ENCODE peak calls at places on chromosomes 12 and 14, in six cellular contexts. One of them, this sample, is unnamed.

GRCh38 chr12:124847113-124847512 is 16.6 kb downstream of the SCARB1 start:
- DNase-seq in stimulated activated CD4-positive, alpha-beta T cell treated with anti-CD3 and anti-CD28 coated beads, Interleukin-12 subunit alpha, Interleukin-12 subunit beta, amount 100 ng/mL, for 4 hours: no peak
- DNase-seq in AG08395: no peak
- DNase-seq in retinal pigment epithelial cell: peak; percentile 61
- DNase-seq in stromal cell of bone marrow: no peak
- DNase-seq in fibroblast of pulmonary artery: no peak
- DNase-seq in this sample: no peak

GRCh38 chr14:50260511-50260910 is 29.1 kb upstream of the SOS2 start:
- DNase-seq in fibroblast of pulmonary artery: peak; percentile 68
- DNase-seq in stimulated activated CD4-positive, alpha-beta T cell treated with anti-CD3 and anti-CD28 coated beads, Interleukin-12 subunit alpha, Interleukin-12 subunit beta, amount 100 ng/mL, for 4 hours: no peak
- DNase-seq in AG08395: peak; percentile 46
- DNase-seq in retinal pigment epithelial cell: no peak
- DNase-seq in stromal cell of bone marrow: peak; percentile 27
- DNase-seq in this sample: no peak

GRCh38 chr12:70598467-70599194 is 38.6 kb downstream of the PTPRB start:
- DNase-seq in stromal cell of bone marrow: no peak
- DNase-seq in AG08395: no peak
- DNase-seq in retinal pigment epithelial cell: peak; percentile 46
- DNase-seq in stimulated activated CD4-positive, alpha-beta T cell treated with anti-CD3 and anti-CD28 coated beads, Interleukin-12 subunit alpha, Interleukin-12 subunit beta, amount 100 ng/mL, for 4 hours: no peak
- DNase-seq in fibroblast of pulmonary artery: peak; percentile 75
- DNase-seq in this sample: no peak

GRCh38 chr12:112261559-112261958 is 120.7 kb downstream of the HECTD4 start:
- DNase-seq in stimulated activated CD4-positive, alpha-beta T cell treated with anti-CD3 and anti-CD28 coated beads, Interleukin-12 subunit alpha, Interleukin-12 subunit beta, amount 100 ng/mL, for 4 hours: no peak
- DNase-seq in stromal cell of bone marrow: no peak
- DNase-seq in AG08395: no peak
- DNase-seq in fibroblast of pulmonary artery: peak; percentile 4
- DNase-seq in retinal pigment epithelial cell: no peak
- DNase-seq in this sample: no peak

GRCh38 chr14:74573421-74574091 is 38.5 kb downstream of the LTBP2 start:
- DNase-seq in retinal pigment epithelial cell: no peak
- DNase-seq in AG08395: no peak
- DNase-seq in stimulated activated CD4-positive, alpha-beta T cell treated with anti-CD3 and anti-CD28 coated beads, Interleukin-12 subunit alpha, Interleukin-12 subunit beta, amount 100 ng/mL, for 4 hours: no peak
- DNase-seq in stromal cell of bone marrow: no peak
- DNase-seq in fibroblast of pulmonary artery: no peak
- DNase-seq in this sample: no peak

GRCh38 chr12:116693259-116694227 is 44.3 kb downstream of the SPRING1 start:
- DNase-seq in AG08395: no peak
- DNase-seq in stimulated activated CD4-positive, alpha-beta T cell treated with anti-CD3 and anti-CD28 coated beads, Interleukin-12 subunit alpha, Interleukin-12 subunit beta, amount 100 ng/mL, for 4 hours: no peak
- DNase-seq in stromal cell of bone marrow: no peak
- DNase-seq in fibroblast of pulmonary artery: no peak
- DNase-seq in retinal pigment epithelial cell: no peak
- DNase-seq in this sample: no peak

GRCh38 chr12:11812558-11813421 is 163.3 kb downstream of the ETV6 start:
- DNase-seq in retinal pigment epithelial cell: no peak
- DNase-seq in fibroblast of pulmonary artery: peak; percentile 33
- DNase-seq in AG08395: peak; percentile 29
- DNase-seq in stromal cell of bone marrow: no peak
- DNase-seq in stimulated activated CD4-positive, alpha-beta T cell treated with anti-CD3 and anti-CD28 coated beads, Interleukin-12 subunit alpha, Interleukin-12 subunit beta, amount 100 ng/mL, for 4 hours: no peak
- DNase-seq in this sample: peak; percentile 35

GRCh38 chr14:85531141-85531593 is 1.2 kb downstream of the FLRT2 start:
- DNase-seq in AG08395: peak; percentile 28
- DNase-seq in retinal pigment epithelial cell: no peak
- DNase-seq in stromal cell of bone marrow: no peak
- DNase-seq in fibroblast of pulmonary artery: peak; percentile 82
- DNase-seq in stimulated activated CD4-positive, alpha-beta T cell treated with anti-CD3 and anti-CD28 coated beads, Interleukin-12 subunit alpha, Interleukin-12 subunit beta, amount 100 ng/mL, for 4 hours: no peak
- DNase-seq in this sample: peak; percentile 27

GRCh38 chr12:132784580-132784979 is 22.9 kb upstream of the ANKLE2 start:
- DNase-seq in AG08395: no peak
- DNase-seq in fibroblast of pulmonary artery: no peak
- DNase-seq in retinal pigment epithelial cell: no peak
- DNase-seq in stimulated activated CD4-positive, alpha-beta T cell treated with anti-CD3 and anti-CD28 coated beads, Interleukin-12 subunit alpha, Interleukin-12 subunit beta, amount 100 ng/mL, for 4 hours: no peak
- DNase-seq in stromal cell of bone marrow: no peak
- DNase-seq in this sample: no peak

GRCh38 chr12:16352481-16352880 is 5.0 kb downstream of the MGST1 start:
- DNase-seq in stromal cell of bone marrow: no peak
- DNase-seq in retinal pigment epithelial cell: peak; percentile 69
- DNase-seq in AG08395: peak; percentile 8
- DNase-seq in fibroblast of pulmonary artery: peak; percentile 81
- DNase-seq in stimulated activated CD4-positive, alpha-beta T cell treated with anti-CD3 and anti-CD28 coated beads, Interleukin-12 subunit alpha, Interleukin-12 subunit beta, amount 100 ng/mL, for 4 hours: no peak
- DNase-seq in this sample: no peak

GRCh38 chr12:65699251-65699650 is 125.0 kb upstream of the HMGA2 start:
- DNase-seq in stimulated activated CD4-positive, alpha-beta T cell treated with anti-CD3 and anti-CD28 coated beads, Interleukin-12 subunit alpha, Interleukin-12 subunit beta, amount 100 ng/mL, for 4 hours: no peak
- DNase-seq in stromal cell of bone marrow: peak; percentile 76
- DNase-seq in retinal pigment epithelial cell: no peak
- DNase-seq in AG08395: peak; percentile 62
- DNase-seq in fibroblast of pulmonary artery: peak; percentile 75
- DNase-seq in this sample: no peak

GRCh38 chr14:42629553-42629952 is 1022.9 kb downstream of the LRFN5 start:
- DNase-seq in AG08395: no peak
- DNase-seq in fibroblast of pulmonary artery: no peak
- DNase-seq in stromal cell of bone marrow: no peak
- DNase-seq in retinal pigment epithelial cell: no peak
- DNase-seq in stimulated activated CD4-positive, alpha-beta T cell treated with anti-CD3 and anti-CD28 coated beads, Interleukin-12 subunit alpha, Interleukin-12 subunit beta, amount 100 ng/mL, for 4 hours: no peak
- DNase-seq in this sample: no peak

GRCh38 chr12:19572920-19573558 is 133.7 kb downstream of the AEBP2 start:
- DNase-seq in retinal pigment epithelial cell: no peak
- DNase-seq in fibroblast of pulmonary artery: peak; percentile 70
- DNase-seq in AG08395: peak; percentile 20
- DNase-seq in stimulated activated CD4-positive, alpha-beta T cell treated with anti-CD3 and anti-CD28 coated beads, Interleukin-12 subunit alpha, Interleukin-12 subunit beta, amount 100 ng/mL, for 4 hours: no peak
- DNase-seq in stromal cell of bone marrow: peak; percentile 21
- DNase-seq in this sample: no peak

GRCh38 chr12:121523741-121524140 is 57.1 kb downstream of the KDM2B start:
- DNase-seq in stimulated activated CD4-positive, alpha-beta T cell treated with anti-CD3 and anti-CD28 coated beads, Interleukin-12 subunit alpha, Interleukin-12 subunit beta, amount 100 ng/mL, for 4 hours: no peak
- DNase-seq in retinal pigment epithelial cell: no peak
- DNase-seq in fibroblast of pulmonary artery: no peak
- DNase-seq in AG08395: no peak
- DNase-seq in stromal cell of bone marrow: no peak
- DNase-seq in this sample: no peak

GRCh38 chr12:46210835-46211439 is 57.9 kb downstream of the SLC38A1 start:
- DNase-seq in retinal pigment epithelial cell: no peak
- DNase-seq in stromal cell of bone marrow: no peak
- DNase-seq in fibroblast of pulmonary artery: no peak
- DNase-seq in AG08395: no peak
- DNase-seq in stimulated activated CD4-positive, alpha-beta T cell treated with anti-CD3 and anti-CD28 coated beads, Interleukin-12 subunit alpha, Interleukin-12 subunit beta, amount 100 ng/mL, for 4 hours: no peak
- DNase-seq in this sample: no peak

GRCh38 chr14:96267336-96267735 is 11.3 kb downstream of the BDKRB1 start:
- DNase-seq in stromal cell of bone marrow: no peak
- DNase-seq in AG08395: peak; percentile 72
- DNase-seq in stimulated activated CD4-positive, alpha-beta T cell treated with anti-CD3 and anti-CD28 coated beads, Interleukin-12 subunit alpha, Interleukin-12 subunit beta, amount 100 ng/mL, for 4 hours: no peak
- DNase-seq in retinal pigment epithelial cell: peak; percentile 48
- DNase-seq in fibroblast of pulmonary artery: peak; percentile 79
- DNase-seq in this sample: no peak

GRCh38 chr12:117328556-117329100 is 32.8 kb downstream of the NOS1 start:
- DNase-seq in retinal pigment epithelial cell: no peak
- DNase-seq in AG08395: no peak
- DNase-seq in stimulated activated CD4-positive, alpha-beta T cell treated with anti-CD3 and anti-CD28 coated beads, Interleukin-12 subunit alpha, Interleukin-12 subunit beta, amount 100 ng/mL, for 4 hours: no peak
- DNase-seq in fibroblast of pulmonary artery: no peak
- DNase-seq in stromal cell of bone marrow: no peak
- DNase-seq in this sample: no peak

GRCh38 chr12:92088802-92089201 is 56.8 kb downstream of the BTG1 start:
- DNase-seq in stimulated activated CD4-positive, alpha-beta T cell treated with anti-CD3 and anti-CD28 coated beads, Interleukin-12 subunit alpha, Interleukin-12 subunit beta, amount 100 ng/mL, for 4 hours: no peak
- DNase-seq in AG08395: no peak
- DNase-seq in stromal cell of bone marrow: no peak
- DNase-seq in fibroblast of pulmonary artery: no peak
- DNase-seq in retinal pigment epithelial cell: no peak
- DNase-seq in this sample: no peak

GRCh38 chr14:59343585-59343984 is 121.6 kb downstream of the GPR135 start:
- DNase-seq in AG08395: no peak
- DNase-seq in stimulated activated CD4-positive, alpha-beta T cell treated with anti-CD3 and anti-CD28 coated beads, Interleukin-12 subunit alpha, Interleukin-12 subunit beta, amount 100 ng/mL, for 4 hours: no peak
- DNase-seq in retinal pigment epithelial cell: no peak
- DNase-seq in fibroblast of pulmonary artery: no peak
- DNase-seq in stromal cell of bone marrow: no peak
- DNase-seq in this sample: no peak

GRCh38 chr14:86333506-86333905 is 803.6 kb downstream of the FLRT2 start:
- DNase-seq in fibroblast of pulmonary artery: peak; percentile 1
- DNase-seq in stromal cell of bone marrow: peak; percentile 7
- DNase-seq in retinal pigment epithelial cell: no peak
- DNase-seq in AG08395: no peak
- DNase-seq in stimulated activated CD4-positive, alpha-beta T cell treated with anti-CD3 and anti-CD28 coated beads, Interleukin-12 subunit alpha, Interleukin-12 subunit beta, amount 100 ng/mL, for 4 hours: no peak
- DNase-seq in this sample: no peak

GRCh38 chr14:41549282-41549681 is 57.4 kb upstream of the LRFN5 start:
- DNase-seq in retinal pigment epithelial cell: no peak
- DNase-seq in fibroblast of pulmonary artery: no peak
- DNase-seq in AG08395: no peak
- DNase-seq in stromal cell of bone marrow: no peak
- DNase-seq in stimulated activated CD4-positive, alpha-beta T cell treated with anti-CD3 and anti-CD28 coated beads, Interleukin-12 subunit alpha, Interleukin-12 subunit beta, amount 100 ng/mL, for 4 hours: no peak
- DNase-seq in this sample: no peak

GRCh38 chr12:45439039-45439438 is 223.1 kb downstream of the ANO6 start:
- DNase-seq in stimulated activated CD4-positive, alpha-beta T cell treated with anti-CD3 and anti-CD28 coated beads, Interleukin-12 subunit alpha, Interleukin-12 subunit beta, amount 100 ng/mL, for 4 hours: no peak
- DNase-seq in stromal cell of bone marrow: no peak
- DNase-seq in AG08395: no peak
- DNase-seq in fibroblast of pulmonary artery: no peak
- DNase-seq in retinal pigment epithelial cell: peak; percentile 26
- DNase-seq in this sample: no peak

GRCh38 chr14:37865719-37866549 is 270.5 kb downstream of the TTC6 start:
- DNase-seq in stromal cell of bone marrow: no peak
- DNase-seq in AG08395: no peak
- DNase-seq in retinal pigment epithelial cell: no peak
- DNase-seq in stimulated activated CD4-positive, alpha-beta T cell treated with anti-CD3 and anti-CD28 coated beads, Interleukin-12 subunit alpha, Interleukin-12 subunit beta, amount 100 ng/mL, for 4 hours: no peak
- DNase-seq in fibroblast of pulmonary artery: no peak
- DNase-seq in this sample: no peak

GRCh38 chr12:61023231-61023630 is 1237.0 kb upstream of the USP15 start:
- DNase-seq in fibroblast of pulmonary artery: no peak
- DNase-seq in retinal pigment epithelial cell: no peak
- DNase-seq in AG08395: no peak
- DNase-seq in stimulated activated CD4-positive, alpha-beta T cell treated with anti-CD3 and anti-CD28 coated beads, Interleukin-12 subunit alpha, Interleukin-12 subunit beta, amount 100 ng/mL, for 4 hours: no peak
- DNase-seq in stromal cell of bone marrow: no peak
- DNase-seq in this sample: no peak

GRCh38 chr12:68806488-68807237 is 1.3 kb upstream of the MDM2 start:
- DNase-seq in stromal cell of bone marrow: no peak
- DNase-seq in fibroblast of pulmonary artery: no peak
- DNase-seq in AG08395: no peak
- DNase-seq in retinal pigment epithelial cell: no peak
- DNase-seq in stimulated activated CD4-positive, alpha-beta T cell treated with anti-CD3 and anti-CD28 coated beads, Interleukin-12 subunit alpha, Interleukin-12 subunit beta, amount 100 ng/mL, for 4 hours: no peak
- DNase-seq in this sample: no peak

GRCh38 chr14:35201066-35201465 is 78.7 kb downstream of the PRORP start:
- DNase-seq in retinal pigment epithelial cell: no peak
- DNase-seq in stromal cell of bone marrow: no peak
- DNase-seq in stimulated activated CD4-positive, alpha-beta T cell treated with anti-CD3 and anti-CD28 coated beads, Interleukin-12 subunit alpha, Interleukin-12 subunit beta, amount 100 ng/mL, for 4 hours: no peak
- DNase-seq in AG08395: no peak
- DNase-seq in fibroblast of pulmonary artery: no peak
- DNase-seq in this sample: no peak

GRCh38 chr12:84727964-84728363 is 184.6 kb downstream of the SLC6A15 start:
- DNase-seq in stromal cell of bone marrow: no peak
- DNase-seq in fibroblast of pulmonary artery: no peak
- DNase-seq in retinal pigment epithelial cell: peak; percentile 31
- DNase-seq in stimulated activated CD4-positive, alpha-beta T cell treated with anti-CD3 and anti-CD28 coated beads, Interleukin-12 subunit alpha, Interleukin-12 subunit beta, amount 100 ng/mL, for 4 hours: no peak
- DNase-seq in AG08395: no peak
- DNase-seq in this sample: no peak

GRCh38 chr12:1916396-1917171 is 1.9 kb downstream of the CACNA2D4 start:
- DNase-seq in stromal cell of bone marrow: no peak
- DNase-seq in fibroblast of pulmonary artery: no peak
- DNase-seq in retinal pigment epithelial cell: no peak
- DNase-seq in AG08395: peak; percentile 1
- DNase-seq in stimulated activated CD4-positive, alpha-beta T cell treated with anti-CD3 and anti-CD28 coated beads, Interleukin-12 subunit alpha, Interleukin-12 subunit beta, amount 100 ng/mL, for 4 hours: no peak
- DNase-seq in this sample: no peak

GRCh38 chr14:90514015-90514398 is 117.2 kb downstream of the CALM1 start:
- DNase-seq in stromal cell of bone marrow: no peak
- DNase-seq in AG08395: no peak
- DNase-seq in stimulated activated CD4-positive, alpha-beta T cell treated with anti-CD3 and anti-CD28 coated beads, Interleukin-12 subunit alpha, Interleukin-12 subunit beta, amount 100 ng/mL, for 4 hours: no peak
- DNase-seq in retinal pigment epithelial cell: no peak
- DNase-seq in fibroblast of pulmonary artery: no peak
- DNase-seq in this sample: no peak

GRCh38 chr14:77485256-77485655 is 13.4 kb downstream of the ISM2 start:
- DNase-seq in fibroblast of pulmonary artery: no peak
- DNase-seq in stimulated activated CD4-positive, alpha-beta T cell treated with anti-CD3 and anti-CD28 coated beads, Interleukin-12 subunit alpha, Interleukin-12 subunit beta, amount 100 ng/mL, for 4 hours: no peak
- DNase-seq in AG08395: peak; percentile 60
- DNase-seq in stromal cell of bone marrow: no peak
- DNase-seq in retinal pigment epithelial cell: no peak
- DNase-seq in this sample: no peak

This sample was measured in progenitor cell of endocrine pancreas.